ENCODE peak calls at places on chromosomes 16 and 17, in five cellular contexts. E, I, Z, D and O are unnamed samples.

GRCh38 chr17:79095345-79096055 is 20.9 kb downstream of the ENGASE start:
- DNase-seq in Z (no peak), I (no peak), E (no peak), D (no peak), O (no peak)

GRCh38 chr17:53792997-53793396 is 29.7 kb upstream of the KIF2B start:
- DNase-seq in I (no peak), Z (no peak), E (no peak), D (no peak), O (no peak)

GRCh38 chr17:5583426-5584382 is 605 bp downstream of the NLRP1 start:
- DNase-seq in D (peak), I (no peak), Z (no peak), E (no peak), O (peak)

GRCh38 chr16:14955546-14956231 is 18.4 kb downstream of the NPIPA1 start:
- DNase-seq in I (no peak), D (no peak), Z (no peak), E (no peak), O (no peak)

GRCh38 chr16:70737377-70738082 is 51.7 kb upstream of the MTSS2 start:
- DNase-seq in I (peak), Z (no peak), E (peak), D (no peak), O (no peak)

GRCh38 chr17:57677858-57678257 is 67.2 kb downstream of the CCDC182 start:
- DNase-seq in D (no peak), I (no peak), Z (no peak), E (no peak), O (no peak)

GRCh38 chr16:30115238-30115637 is 1.9 kb upstream of the GDPD3 start:
- DNase-seq in I (peak), E (no peak), Z (no peak), D (no peak), O (no peak)

GRCh38 chr17:75065562-75066151 is 18.6 kb downstream of the KCTD2 start:
- DNase-seq in D (no peak), Z (no peak), E (no peak), I (no peak), O (no peak)

GRCh38 chr16:85360323-85361277 is 248.3 kb upstream of the CIBAR2 start:
- DNase-seq in D (no peak), Z (peak), I (peak), E (no peak), O (peak)

GRCh38 chr17:68495081-68495480 is 17.1 kb upstream of the PRKAR1A start:
- DNase-seq in Z (no peak), D (no peak), E (no peak), I (no peak), O (no peak)

GRCh38 chr16:54285414-54286066 is 1.0 kb downstream of the IRX3 start:
- DNase-seq in E (no peak), Z (peak), D (no peak), I (peak), O (no peak)

GRCh38 chr17:62714016-62714777 is 86.7 kb downstream of the MRC2 start:
- DNase-seq in E (peak), D (no peak), Z (no peak), I (no peak), O (peak)

DNA sequence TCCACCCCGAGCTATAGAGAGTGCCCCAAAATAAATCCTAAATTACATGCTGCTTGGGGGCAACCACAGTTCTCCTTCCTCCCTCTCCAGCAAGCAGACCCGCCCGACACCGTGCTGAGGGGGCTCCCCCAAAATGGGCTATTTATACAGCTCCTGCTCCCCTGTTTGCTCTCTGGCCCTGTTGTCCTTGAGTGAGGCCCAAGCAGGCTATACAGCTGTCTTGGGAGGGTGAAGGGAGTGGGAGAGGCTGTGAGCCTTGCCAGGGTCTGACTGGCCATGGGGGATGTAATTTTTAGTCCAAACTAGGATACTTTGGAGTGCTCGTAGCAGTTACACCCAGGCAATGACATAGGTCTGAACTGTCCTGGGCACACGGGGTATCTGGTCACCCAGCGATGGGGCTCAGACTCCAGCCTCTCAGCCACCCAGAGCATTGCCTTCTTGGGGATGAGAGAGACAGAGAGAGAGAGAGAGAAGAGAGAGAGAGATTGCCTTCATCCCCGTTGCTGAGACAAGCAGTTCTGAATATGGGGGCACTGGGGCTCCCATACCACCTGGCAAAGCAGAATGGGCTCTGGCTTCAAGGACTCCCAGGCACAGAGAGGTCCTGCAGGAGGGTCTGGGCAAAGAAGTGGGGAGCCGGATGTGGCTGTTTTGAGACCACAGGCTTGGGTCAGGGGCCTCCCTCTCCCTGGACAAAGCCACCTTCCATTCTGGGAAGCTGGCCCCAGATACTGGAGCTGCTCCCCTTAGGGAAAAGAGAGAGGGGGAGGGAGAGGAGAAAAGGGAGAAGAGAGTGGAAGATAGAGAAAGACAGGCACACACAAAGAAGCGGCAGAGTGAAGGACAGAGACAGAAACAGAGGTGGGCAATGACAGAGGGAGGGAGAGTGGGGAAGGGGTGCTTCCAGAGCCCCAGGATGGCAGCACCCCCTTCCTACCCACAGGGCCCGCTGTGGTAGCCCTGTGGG is 10.7 kb upstream of the TMEM92 start:
- DNase-seq in Z (peak), I (no peak), D (no peak), E (no peak), O (no peak)
- H3K27ac ChIP-seq in Z (no peak), I (no peak), D (no peak), E (no peak), O (no peak)

GRCh38 chr17:44840936-44841335 is 6.7 kb upstream of the HIGD1B start:
- DNase-seq in D (no peak), Z (no peak), I (no peak), E (no peak), O (no peak)

GRCh38 chr17:44840274-44840673 is 7.4 kb upstream of the HIGD1B start:
- DNase-seq in I (no peak), E (no peak), Z (no peak), D (no peak), O (no peak)

GRCh38 chr17:44844390-44844830 is 3.3 kb upstream of the HIGD1B start:
- DNase-seq in Z (no peak), I (no peak), E (no peak), D (no peak), O (no peak)

GRCh38 chr17:44846206-44846605 is 1.5 kb upstream of the HIGD1B start:
- DNase-seq in Z (no peak), I (no peak), D (no peak), E (no peak), O (no peak)

GRCh38 chr17:44842748-44843147 is 4.9 kb upstream of the HIGD1B start:
- DNase-seq in D (no peak), E (no peak), Z (peak), I (no peak), O (no peak)
- H3K27ac ChIP-seq in D (no peak), E (no peak), Z (peak), I (no peak), O (no peak)

DNA sequence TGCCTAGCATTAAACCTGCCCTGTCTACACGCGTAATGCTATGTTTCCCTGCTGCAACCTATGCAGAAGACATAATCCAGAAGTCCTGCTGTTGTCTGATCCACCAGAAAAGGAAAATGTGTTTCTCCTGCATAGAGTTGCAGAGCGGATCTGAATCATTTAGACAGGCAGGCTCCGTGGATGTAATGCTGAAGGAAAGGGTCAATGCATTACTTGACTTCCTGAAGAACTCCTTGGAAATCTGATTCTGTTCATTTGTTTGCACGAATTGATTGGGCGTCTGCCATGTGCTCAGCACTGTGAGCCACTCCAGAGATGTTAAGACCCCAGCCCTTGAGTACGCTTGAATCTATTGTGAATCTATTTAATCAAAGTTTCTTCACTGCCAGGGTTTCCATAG is 83.4 kb downstream of the FOXL1 start:
- DNase-seq in D (no peak), I (no peak), E (no peak), Z (no peak), O (no peak)
- H3K27ac ChIP-seq in D (no peak), I (no peak), E (no peak), Z (no peak), O (no peak)

GRCh38 chr17:14737984-14738651 is 437.2 kb downstream of the HS3ST3B1 start:
- DNase-seq in I (peak), Z (peak), E (peak), D (no peak), O (peak)
- H3K27ac ChIP-seq in I (peak), Z (no peak), E (peak), D (no peak), O (peak)